ENCODE peak calls at places on chromosomes 5 and 9, in seven cellular contexts. M is HepG2, Q is H1, F is HCT116, C is K562, J is GM12878, U is SK-N-SH. Y is an unnamed sample.
A peak's percentile ranks its signal among the peaks of the same experiment; 100 is the strongest.

GRCh38 chr9:127389391-127390242 is 7.4 kb upstream of the SLC2A8 start:
- DNase-seq in M (peak; percentile 43), Q (no peak), F (no peak), C (no peak), J (no peak), U (no peak), Y (no peak)

GRCh38 chr9:116287721-116288120 is 134.1 kb downstream of the PAPPA start:
- DNase-seq in M (no peak), Q (no peak), F (no peak), C (no peak), J (no peak), U (no peak), Y (no peak)

GRCh38 chr5:389197-389821 is 53.7 kb upstream of the EXOC3 start:
- DNase-seq in M (no peak), Q (no peak), F (no peak), C (peak; percentile 10), J (no peak), U (no peak), Y (no peak)

GRCh38 chr5:67380431-67380830 is 183.8 kb upstream of the CD180 start:
- DNase-seq in M (no peak), Q (no peak), F (no peak), C (no peak), J (no peak), U (no peak), Y (no peak)

GRCh38 chr9:97518909-97519307 is 17.4 kb downstream of the TMOD1 start:
- DNase-seq in M (no peak), Q (no peak), F (no peak), C (no peak), J (no peak), U (no peak), Y (no peak)

GRCh38 chr5:57538341-57538955 is 55.8 kb upstream of the ACTBL2 start:
- DNase-seq in M (no peak), Q (no peak), F (no peak), C (no peak), J (no peak), U (no peak), Y (no peak)

GRCh38 chr5:82164957-82165698 is 113.0 kb downstream of the RPS23 start:
- DNase-seq in M (no peak), Q (no peak), F (no peak), C (no peak), J (no peak), U (no peak), Y (no peak)

GRCh38 chr5:74810915-74811314 is 43.9 kb downstream of the NSA2 start:
- DNase-seq in M (no peak), Q (no peak), F (no peak), C (no peak), J (no peak), U (no peak), Y (no peak)

GRCh38 chr9:1939926-1940368 is 75.2 kb upstream of the SMARCA2 start:
- DNase-seq in M (peak; percentile 12), Q (no peak), F (peak; percentile 8), C (no peak), J (peak; percentile 82), U (peak; percentile 54), Y (peak; percentile 18)

GRCh38 chr9:75960561-75960960 is 70.1 kb downstream of the PCSK5 start:
- DNase-seq in M (no peak), Q (no peak), F (no peak), C (no peak), J (no peak), U (no peak), Y (no peak)

GRCh38 chr5:21723500-21723899 is 1129.6 kb downstream of the CDH12 start:
- DNase-seq in M (no peak), Q (no peak), F (no peak), C (no peak), J (no peak), U (no peak), Y (no peak)

GRCh38 chr9:32665101-32665500 is 29.6 kb upstream of the TAF1L start:
- DNase-seq in M (no peak), Q (no peak), F (no peak), C (no peak), J (no peak), U (no peak), Y (no peak)

GRCh38 chr5:57841671-57842375 is 359.2 kb upstream of the ACTBL2 start:
- DNase-seq in M (no peak), Q (peak; percentile 60), F (peak; percentile 65), C (no peak), J (no peak), U (no peak), Y (no peak)

GRCh38 chr5:80919678-80920196 is 40.4 kb upstream of the RASGRF2 start:
- DNase-seq in M (no peak), Q (no peak), F (no peak), C (no peak), J (no peak), U (no peak), Y (no peak)

GRCh38 chr9:94603259-94603776 is 9.7 kb upstream of the FBP2 start:
- DNase-seq in M (peak; percentile 62), Q (peak; percentile 64), F (peak; percentile 62), C (peak; percentile 89), J (peak; percentile 16), U (peak; percentile 85), Y (peak; percentile 24)

GRCh38 chr5:34831328-34831727 is 7.6 kb upstream of the TTC23L start:
- DNase-seq in M (no peak), Q (no peak), F (no peak), C (no peak), J (no peak), U (no peak), Y (no peak)

GRCh38 chr5:157286761-157287211 is 20.9 kb downstream of the CYFIP2 start:
- DNase-seq in M (no peak), Q (no peak), F (no peak), C (no peak), J (no peak), U (no peak), Y (no peak)

GRCh38 chr5:163396941-163397340 is 40.5 kb upstream of the CCNG1 start:
- DNase-seq in M (no peak), Q (no peak), F (no peak), C (no peak), J (no peak), U (no peak), Y (no peak)

GRCh38 chr9:125845271-125845808 is 98.2 kb downstream of the PBX3 start:
- DNase-seq in M (no peak), Q (no peak), F (no peak), C (no peak), J (no peak), U (no peak), Y (no peak)

GRCh38 chr9:29456940-29457339 is 1883.7 kb upstream of the C9orf72 start:
- DNase-seq in M (no peak), Q (no peak), F (no peak), C (no peak), J (no peak), U (no peak), Y (no peak)

GRCh38 chr5:67165524-67166459 is 30.8 kb downstream of the CD180 start:
- DNase-seq in M (no peak), Q (peak; percentile 64), F (peak; percentile 73), C (peak; percentile 18), J (no peak), U (peak; percentile 41), Y (no peak)

DNA sequence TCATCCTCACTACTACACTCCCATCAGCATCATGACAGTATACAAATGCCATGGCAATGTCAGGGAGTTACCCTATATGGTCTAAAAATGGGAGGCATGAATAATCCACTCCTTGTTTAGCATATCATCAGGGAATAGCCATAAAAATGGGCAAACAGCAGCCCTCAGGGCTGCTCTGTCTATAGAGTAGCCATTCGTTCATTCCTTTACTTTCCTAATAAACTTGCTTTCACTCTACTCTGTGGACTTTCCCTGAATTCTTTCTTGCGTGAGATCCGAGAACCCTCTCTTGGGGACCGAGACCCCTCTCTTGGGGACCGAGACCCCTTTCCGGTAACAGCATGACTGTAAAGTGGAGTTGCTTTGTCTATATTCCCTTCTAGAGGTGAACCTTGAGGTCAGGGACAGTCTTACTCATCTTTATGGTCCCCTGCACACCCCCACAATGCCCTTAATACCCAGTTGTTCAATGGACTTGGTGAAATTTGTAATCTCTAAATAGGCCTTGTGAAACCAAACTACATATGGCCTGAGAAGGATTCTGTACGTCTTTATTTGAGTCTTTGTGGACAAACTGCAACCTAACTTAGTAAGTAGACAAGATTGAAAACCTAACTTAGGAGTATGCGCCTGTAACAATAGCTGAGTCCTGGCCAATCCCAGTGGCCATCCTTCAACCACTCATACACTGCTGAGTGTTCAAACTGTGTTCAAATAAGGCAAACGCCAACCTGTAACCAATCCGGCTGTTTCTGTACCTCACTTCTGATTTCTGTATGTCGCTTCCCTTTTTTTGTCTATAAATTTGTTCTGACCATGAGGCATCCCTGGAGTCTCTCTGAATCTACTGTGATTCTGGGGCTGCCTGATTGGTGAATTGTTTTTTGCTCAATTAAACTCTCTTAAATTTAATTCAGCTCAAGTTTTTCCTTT is 32.3 kb upstream of the UBTD2 start:
- DNase-seq in M (no peak), Q (no peak), F (no peak), C (no peak), J (no peak), U (no peak), Y (no peak)
- TF ChIP-seq SIN3A in M (no peak), Q (no peak), F (no peak), C (no peak), J (no peak), U (no peak), Y (no peak)

GRCh38 chr9:110590816-110591215 is 11.3 kb upstream of the SVEP1 start:
- DNase-seq in M (no peak), Q (no peak), F (no peak), C (no peak), J (no peak), U (no peak), Y (no peak)
- H3K27me3 ChIP-seq in M (no peaks in the 10 kb centered on the region), Q (no peaks in the 10 kb centered on the region), F (no peaks in the 10 kb centered on the region), C (no peaks in the 10 kb centered on the region), J (no peaks in the 10 kb centered on the region), U (no peaks in the 10 kb centered on the region), Y (no peaks in the 10 kb centered on the region)

DNA sequence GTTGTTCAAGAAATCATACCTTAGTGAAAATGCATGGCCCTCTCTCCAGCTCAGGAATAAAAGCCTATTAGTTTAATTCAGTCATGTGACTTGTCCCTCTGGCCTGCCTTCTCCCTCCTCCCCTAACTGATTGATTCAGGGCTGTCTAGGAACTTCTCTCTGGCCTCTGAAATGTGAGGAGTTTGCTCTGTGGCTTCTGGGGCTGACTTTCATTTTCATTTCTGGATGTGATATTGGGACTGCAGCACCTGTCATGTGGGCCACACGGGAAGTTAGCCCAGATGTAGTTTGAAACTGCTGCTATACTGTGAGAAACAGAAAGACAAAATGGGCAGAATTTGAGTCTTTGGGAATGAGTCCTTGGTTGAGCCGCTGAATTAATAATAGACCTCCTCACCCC is 44.8 kb downstream of the PARP8 start:
- DNase-seq in M (no peak), Q (no peak), F (no peak), C (no peak), J (peak; percentile 87), U (peak; percentile 2), Y (no peak)
- TF ChIP-seq SIN3A in M (no peak), Q (no peak), F (no peak), C (no peak), J (no peak), U (no peak), Y (no peak)

DNA sequence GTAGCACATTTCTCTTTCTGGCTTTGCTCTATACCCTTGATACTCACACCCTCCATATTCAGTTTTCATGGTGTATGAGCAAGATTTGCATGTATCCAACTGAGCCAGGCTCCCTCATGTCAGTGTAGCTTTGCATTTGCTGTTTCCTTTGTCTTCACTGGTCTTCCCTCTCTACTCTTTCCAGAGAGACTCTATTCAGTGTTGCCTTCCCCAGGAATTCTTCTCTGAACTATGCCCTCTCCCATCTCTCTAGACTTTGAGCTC is 20.4 kb upstream of the PAX5 start:
- DNase-seq in M (no peak), Q (no peak), F (no peak), C (no peak), J (no peak), U (no peak), Y (no peak)
- H3K27me3 ChIP-seq in M (peaks cover 1% of the 10 kb centered on the region), Q (no peaks in the 10 kb centered on the region), F (peaks cover 80% of the 10 kb centered on the region), C (no peaks in the 10 kb centered on the region), J (no peaks in the 10 kb centered on the region), U (peaks cover 73% of the 10 kb centered on the region), Y (peaks cover 65% of the 10 kb centered on the region)

Y was measured in Panc1.